ENCODE peak calls at places on chromosomes 5 and 9, in four cellular contexts. One of them, this sample, is unnamed.

GRCh38 chr9:129310666-129311350 is 132.7 kb upstream of the IER5L start:
- DNase-seq in HepG2: no peak
- DNase-seq in GM12878: no peak
- DNase-seq in SK-N-SH: no peak
- DNase-seq in this sample: no peak

GRCh38 chr9:7318920-7319319 is 480.7 kb downstream of the DMAC1 start:
- DNase-seq in SK-N-SH: no peak
- DNase-seq in GM12878: no peak
- DNase-seq in HepG2: no peak
- DNase-seq in this sample: no peak

GRCh38 chr9:36165766-36166149 is 3.4 kb upstream of the CCIN start:
- DNase-seq in GM12878: no peak
- DNase-seq in HepG2: no peak
- DNase-seq in SK-N-SH: no peak
- DNase-seq in this sample: no peak

GRCh38 chr9:29078063-29078660 is 1504.9 kb upstream of the C9orf72 start:
- DNase-seq in GM12878: no peak
- DNase-seq in HepG2: no peak
- DNase-seq in SK-N-SH: no peak
- DNase-seq in this sample: no peak

GRCh38 chr5:59600998-59601397 is 292.5 kb downstream of the PDE4D start:
- DNase-seq in GM12878: no peak
- DNase-seq in SK-N-SH: no peak
- DNase-seq in HepG2: no peak
- DNase-seq in this sample: no peak

GRCh38 chr9:37676411-37676830 is 25.7 kb downstream of the FRMPD1 start:
- DNase-seq in HepG2: no peak
- DNase-seq in GM12878: no peak
- DNase-seq in SK-N-SH: peak
- DNase-seq in this sample: no peak

GRCh38 chr9:36407122-36407723 is 7.2 kb upstream of the RNF38 start:
- DNase-seq in HepG2: peak
- DNase-seq in SK-N-SH: peak
- DNase-seq in GM12878: peak
- DNase-seq in this sample: peak

GRCh38 chr5:55492449-55492848 is 42.3 kb downstream of the PLPP1 start:
- DNase-seq in HepG2: no peak
- DNase-seq in SK-N-SH: no peak
- DNase-seq in GM12878: no peak
- DNase-seq in this sample: no peak

GRCh38 chr9:73038089-73038509 is 85.2 kb upstream of the ALDH1A1 start:
- DNase-seq in HepG2: peak
- DNase-seq in SK-N-SH: no peak
- DNase-seq in GM12878: no peak
- DNase-seq in this sample: peak

GRCh38 chr5:171926311-171926710 is 80.1 kb downstream of the FBXW11 start:
- DNase-seq in SK-N-SH: no peak
- DNase-seq in GM12878: no peak
- DNase-seq in HepG2: no peak
- DNase-seq in this sample: no peak

GRCh38 chr5:176608142-176608705 is 1.7 kb downstream of the GPRIN1 start:
- DNase-seq in SK-N-SH: no peak
- DNase-seq in GM12878: no peak
- DNase-seq in HepG2: no peak
- DNase-seq in this sample: no peak

GRCh38 chr5:151288180-151288579 is 15.4 kb downstream of the SLC36A3 start:
- DNase-seq in SK-N-SH: no peak
- DNase-seq in GM12878: no peak
- DNase-seq in HepG2: peak
- DNase-seq in this sample: peak

GRCh38 chr5:167217097-167217743 is 1074.2 kb upstream of the WWC1 start:
- DNase-seq in SK-N-SH: no peak
- DNase-seq in GM12878: no peak
- DNase-seq in HepG2: no peak
- DNase-seq in this sample: no peak

GRCh38 chr9:124505006-124505900 is 1.9 kb downstream of the NR5A1 start:
- DNase-seq in GM12878: no peak
- DNase-seq in SK-N-SH: peak
- DNase-seq in HepG2: no peak
- DNase-seq in this sample: no peak

GRCh38 chr5:64665243-64665642 is 25.1 kb upstream of the SHISAL2B start:
- DNase-seq in SK-N-SH: no peak
- DNase-seq in GM12878: no peak
- DNase-seq in HepG2: no peak
- DNase-seq in this sample: no peak

GRCh38 chr5:72612810-72613209 is 105.6 kb upstream of the ZNF366 start:
- DNase-seq in GM12878: no peak
- DNase-seq in SK-N-SH: no peak
- DNase-seq in HepG2: no peak
- DNase-seq in this sample: no peak

DNA sequence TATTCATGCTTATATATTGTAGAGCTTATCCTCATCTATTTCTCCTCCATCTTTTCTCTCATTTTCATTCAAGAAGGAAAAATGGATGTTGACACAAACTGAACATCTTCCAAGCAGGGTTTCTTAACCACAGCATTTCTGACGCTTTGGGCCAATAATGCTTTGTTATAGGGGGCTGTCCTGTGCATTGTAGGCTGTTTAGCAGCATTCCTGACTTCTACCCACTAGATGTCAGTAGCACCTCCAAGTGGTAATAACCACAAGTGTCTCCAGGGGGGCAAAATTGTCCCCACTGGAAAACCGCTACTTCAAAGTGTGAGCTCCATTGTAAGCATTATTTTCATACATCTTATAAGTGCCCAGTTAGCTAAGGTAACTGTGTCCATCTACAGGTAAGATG is 2.6 kb upstream of the TXNDC8 start:
- DNase-seq in HepG2: peak
- DNase-seq in SK-N-SH: no peak
- DNase-seq in GM12878: no peak
- DNase-seq in this sample: no peak
- TF ChIP-seq JUND in HepG2: no peak
- TF ChIP-seq JUND in SK-N-SH: no peak
- TF ChIP-seq JUND in GM12878: no peak
- TF ChIP-seq JUND in this sample: no peak

DNA sequence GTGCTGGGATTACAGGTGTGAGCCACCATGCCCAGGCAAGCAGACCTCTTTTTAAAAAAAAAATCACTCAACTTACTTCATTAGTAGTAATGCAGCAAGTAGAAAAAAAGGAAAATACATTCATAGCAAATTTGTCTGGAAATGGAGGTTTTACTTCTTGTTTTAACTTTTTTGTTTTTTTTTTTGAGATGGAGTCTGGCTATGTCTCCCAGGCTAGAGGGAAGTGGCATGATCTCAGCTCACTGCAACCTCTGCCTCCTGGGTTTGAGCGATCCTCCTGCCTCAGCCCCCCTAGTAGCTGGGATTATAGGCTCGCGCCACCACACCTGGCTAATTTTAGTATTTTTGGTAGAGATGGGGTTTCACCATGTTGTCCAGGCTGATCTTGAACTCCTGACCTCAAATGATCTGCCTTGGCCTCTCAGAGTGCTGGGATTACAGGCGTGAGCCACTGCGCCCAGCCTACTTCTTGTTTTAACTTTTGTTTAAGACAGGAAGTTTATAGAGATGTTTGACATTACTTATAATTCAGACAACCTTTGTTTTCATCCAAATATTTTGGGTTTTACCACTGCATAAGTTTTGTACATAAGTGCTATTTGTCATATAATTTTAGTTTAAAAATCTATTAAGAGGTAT is 26.5 kb downstream of the UBE2R2 start:
- DNase-seq in HepG2: no peak
- DNase-seq in GM12878: no peak
- DNase-seq in SK-N-SH: no peak
- DNase-seq in this sample: no peak
- TF ChIP-seq JUND in HepG2: no peak
- TF ChIP-seq JUND in GM12878: no peak
- TF ChIP-seq JUND in SK-N-SH: no peak
- TF ChIP-seq JUND in this sample: no peak

GRCh38 chr5:112551437-112552018 is 132.5 kb upstream of the EPB41L4A start:
- DNase-seq in SK-N-SH: peak
- DNase-seq in GM12878: no peak
- DNase-seq in HepG2: peak
- DNase-seq in this sample: peak

GRCh38 chr5:112555691-112556090 is 136.6 kb upstream of the EPB41L4A start:
- DNase-seq in SK-N-SH: no peak
- DNase-seq in GM12878: no peak
- DNase-seq in HepG2: no peak
- DNase-seq in this sample: no peak

GRCh38 chr5:112555197-112555596 is 136.1 kb upstream of the EPB41L4A start:
- DNase-seq in SK-N-SH: no peak
- DNase-seq in GM12878: no peak
- DNase-seq in HepG2: no peak
- DNase-seq in this sample: no peak

GRCh38 chr5:112554089-112554977 is 135.3 kb upstream of the EPB41L4A start:
- DNase-seq in GM12878: no peak
- DNase-seq in HepG2: no peak
- DNase-seq in SK-N-SH: no peak
- DNase-seq in this sample: no peak

DNA sequence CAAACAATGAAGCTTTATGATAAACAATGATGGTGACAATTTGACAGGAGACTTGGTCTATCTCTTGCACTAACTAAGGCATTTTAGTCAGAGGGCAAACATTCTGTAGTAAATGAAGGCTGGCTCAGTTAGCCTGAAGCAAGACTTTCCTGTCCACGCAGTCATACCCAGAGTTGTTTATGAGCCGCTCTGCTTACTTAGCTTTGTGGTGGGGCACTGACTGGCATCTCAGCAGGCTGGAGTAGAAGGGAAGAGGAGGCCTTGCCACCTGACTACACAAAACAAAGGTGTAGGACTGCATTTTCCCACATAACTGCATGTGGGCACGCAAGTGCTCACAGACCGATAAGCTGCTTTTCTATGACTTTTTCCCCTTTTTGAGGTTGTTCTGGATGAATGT is 133.7 kb upstream of the EPB41L4A start:
- DNase-seq in SK-N-SH: no peak
- DNase-seq in HepG2: no peak
- DNase-seq in GM12878: no peak
- DNase-seq in this sample: peak
- TF ChIP-seq JUND in SK-N-SH: no peak
- TF ChIP-seq JUND in HepG2: no peak
- TF ChIP-seq JUND in GM12878: no peak
- TF ChIP-seq JUND in this sample: no peak

GRCh38 chr9:16343249-16344237 is 526.9 kb downstream of the BNC2 start:
- DNase-seq in HepG2: no peak
- DNase-seq in GM12878: no peak
- DNase-seq in SK-N-SH: no peak
- DNase-seq in this sample: no peak

GRCh38 chr9:16341176-16341575 is 529.3 kb downstream of the BNC2 start:
- DNase-seq in HepG2: no peak
- DNase-seq in GM12878: no peak
- DNase-seq in SK-N-SH: no peak
- DNase-seq in this sample: no peak

GRCh38 chr9:16345902-16346301 is 524.6 kb downstream of the BNC2 start:
- DNase-seq in SK-N-SH: no peak
- DNase-seq in HepG2: no peak
- DNase-seq in GM12878: no peak
- DNase-seq in this sample: no peak

GRCh38 chr9:16342621-16343020 is 527.8 kb downstream of the BNC2 start:
- DNase-seq in HepG2: no peak
- DNase-seq in GM12878: no peak
- DNase-seq in SK-N-SH: no peak
- DNase-seq in this sample: no peak

DNA sequence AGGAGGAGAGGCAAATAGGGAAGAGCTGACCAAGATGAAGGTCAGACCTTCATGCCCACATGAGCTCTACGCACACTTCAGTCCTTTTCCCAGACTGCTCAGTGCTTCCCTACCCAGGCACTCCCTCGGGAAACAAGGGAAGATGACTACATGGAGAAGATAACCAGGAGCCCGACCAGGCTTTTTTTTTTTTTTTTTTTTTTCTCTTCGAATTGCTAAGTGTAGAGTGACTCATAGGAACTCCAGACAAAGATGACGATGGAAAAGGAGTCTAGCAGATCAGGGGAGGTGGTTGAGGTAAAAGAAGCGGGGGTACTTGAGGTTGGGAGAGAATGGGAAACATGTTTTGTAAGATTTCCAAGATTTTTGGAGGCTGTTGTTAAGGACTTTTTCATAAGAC is 526.1 kb downstream of the BNC2 start:
- DNase-seq in HepG2: no peak
- DNase-seq in GM12878: no peak
- DNase-seq in SK-N-SH: no peak
- DNase-seq in this sample: no peak
- TF ChIP-seq JUND in HepG2: no peak
- TF ChIP-seq JUND in GM12878: no peak
- TF ChIP-seq JUND in SK-N-SH: peak
- TF ChIP-seq JUND in this sample: no peak

GRCh38 chr5:139667730-139668063 is 19.5 kb downstream of the CXXC5 start:
- DNase-seq in HepG2: no peak
- DNase-seq in GM12878: no peak
- DNase-seq in SK-N-SH: peak
- DNase-seq in this sample: no peak

GRCh38 chr5:139670369-139671095 is 22.4 kb downstream of the CXXC5 start:
- DNase-seq in GM12878: peak
- DNase-seq in HepG2: peak
- DNase-seq in SK-N-SH: peak
- DNase-seq in this sample: peak

GRCh38 chr5:139668064-139668880 is 20.1 kb downstream of the CXXC5 start:
- DNase-seq in HepG2: no peak
- DNase-seq in GM12878: no peak
- DNase-seq in SK-N-SH: peak
- DNase-seq in this sample: no peak

GRCh38 chr5:139669681-139670368 is 21.7 kb downstream of the CXXC5 start:
- DNase-seq in SK-N-SH: peak
- DNase-seq in GM12878: no peak
- DNase-seq in HepG2: peak
- DNase-seq in this sample: no peak

GRCh38 chr5:139668924-139669680 is 21.0 kb downstream of the CXXC5 start:
- DNase-seq in SK-N-SH: no peak
- DNase-seq in HepG2: no peak
- DNase-seq in GM12878: no peak
- DNase-seq in this sample: no peak
- TF ChIP-seq JUND in SK-N-SH: no peak
- TF ChIP-seq JUND in HepG2: no peak
- TF ChIP-seq JUND in GM12878: no peak
- TF ChIP-seq JUND in this sample: no peak

GRCh38 chr5:142186821-142187594 is 78.4 kb downstream of the NDFIP1 start:
- DNase-seq in SK-N-SH: peak
- DNase-seq in GM12878: no peak
- DNase-seq in HepG2: peak
- DNase-seq in this sample: no peak
- TF ChIP-seq JUND in SK-N-SH: no peak
- TF ChIP-seq JUND in GM12878: no peak
- TF ChIP-seq JUND in HepG2: no peak
- TF ChIP-seq JUND in this sample: no peak

This sample was measured in T47D.